ENCODE peak calls at places on chromosomes 11 and 22, in five cellular contexts. D, K, M, H and V are unnamed samples.

GRCh38 chr11:102047305-102047924 is at the start of gene CFAP300:
- DNase-seq in D (peak), K (peak), M (peak), H (peak), V (peak)

GRCh38 chr11:34345991-34346480 is 11.8 kb downstream of the ABTB2 start:
- DNase-seq in D (no peak), K (no peak), M (peak), H (no peak), V (no peak)

GRCh38 chr22:48427731-48428211 is 1399.9 kb downstream of the BRD1 start:
- DNase-seq in D (no peak), K (no peak), M (no peak), H (peak), V (no peak)

GRCh38 chr11:2867722-2868548 is 17.6 kb downstream of the CDKN1C start:
- DNase-seq in D (no peak), K (no peak), M (no peak), H (no peak), V (no peak)

GRCh38 chr22:31892080-31892433 is 52.3 kb upstream of the YWHAH start:
- DNase-seq in D (no peak), K (no peak), M (no peak), H (no peak), V (no peak)

GRCh38 chr11:45246241-45246640 is 39.9 kb downstream of the SYT13 start:
- DNase-seq in D (no peak), K (no peak), M (no peak), H (no peak), V (no peak)

GRCh38 chr11:64959498-64959897 is 12.4 kb downstream of the MAJIN start:
- DNase-seq in D (no peak), K (no peak), M (no peak), H (no peak), V (no peak)

GRCh38 chr22:23681026-23681809 is 9.6 kb upstream of the RGL4 start:
- DNase-seq in D (no peak), K (no peak), M (no peak), H (no peak), V (no peak)

GRCh38 chr22:48858856-48859255 is 968.8 kb downstream of the BRD1 start:
- DNase-seq in D (no peak), K (no peak), M (no peak), H (no peak), V (no peak)

GRCh38 chr22:27952779-27953178 is 33.7 kb upstream of the PITPNB start:
- DNase-seq in D (no peak), K (no peak), M (no peak), H (no peak), V (no peak)

GRCh38 chr11:95337175-95337957 is 106.4 kb upstream of the SESN3 start:
- DNase-seq in D (peak), K (peak), M (peak), H (peak), V (peak)

GRCh38 chr11:121389651-121390050 is 62.5 kb upstream of the SORL1 start:
- DNase-seq in D (peak), K (peak), M (peak), H (no peak), V (no peak)

GRCh38 chr11:130872961-130873360 is 43.3 kb downstream of the SNX19 start:
- DNase-seq in D (peak), K (no peak), M (no peak), H (no peak), V (no peak)

DNA sequence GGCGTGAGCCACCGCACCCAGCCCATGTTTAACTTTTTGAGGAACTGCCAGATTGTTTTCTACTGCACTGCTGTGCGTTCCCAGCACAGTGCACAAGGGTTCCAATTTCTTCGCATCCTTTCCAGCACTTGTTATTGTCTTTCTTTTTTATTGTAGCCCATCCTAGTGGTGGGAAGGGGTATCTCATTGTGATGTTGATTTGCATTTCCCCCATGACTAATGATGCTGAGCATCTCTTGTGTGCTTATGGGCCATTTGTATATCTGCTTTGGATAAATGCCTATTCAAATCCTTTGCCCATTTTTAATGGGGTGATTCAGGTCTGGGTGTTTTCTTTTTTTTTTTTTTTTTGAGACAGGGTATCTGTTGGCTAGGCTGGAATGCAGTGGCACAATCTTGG is 36.6 kb upstream of the SYT7 start:
- DNase-seq in D (no peak), K (no peak), M (no peak), H (no peak), V (no peak)
- TF ChIP-seq CTCF in D (peak), K (no peak), M (no peak), H (no peak), V (no peak)

DNA sequence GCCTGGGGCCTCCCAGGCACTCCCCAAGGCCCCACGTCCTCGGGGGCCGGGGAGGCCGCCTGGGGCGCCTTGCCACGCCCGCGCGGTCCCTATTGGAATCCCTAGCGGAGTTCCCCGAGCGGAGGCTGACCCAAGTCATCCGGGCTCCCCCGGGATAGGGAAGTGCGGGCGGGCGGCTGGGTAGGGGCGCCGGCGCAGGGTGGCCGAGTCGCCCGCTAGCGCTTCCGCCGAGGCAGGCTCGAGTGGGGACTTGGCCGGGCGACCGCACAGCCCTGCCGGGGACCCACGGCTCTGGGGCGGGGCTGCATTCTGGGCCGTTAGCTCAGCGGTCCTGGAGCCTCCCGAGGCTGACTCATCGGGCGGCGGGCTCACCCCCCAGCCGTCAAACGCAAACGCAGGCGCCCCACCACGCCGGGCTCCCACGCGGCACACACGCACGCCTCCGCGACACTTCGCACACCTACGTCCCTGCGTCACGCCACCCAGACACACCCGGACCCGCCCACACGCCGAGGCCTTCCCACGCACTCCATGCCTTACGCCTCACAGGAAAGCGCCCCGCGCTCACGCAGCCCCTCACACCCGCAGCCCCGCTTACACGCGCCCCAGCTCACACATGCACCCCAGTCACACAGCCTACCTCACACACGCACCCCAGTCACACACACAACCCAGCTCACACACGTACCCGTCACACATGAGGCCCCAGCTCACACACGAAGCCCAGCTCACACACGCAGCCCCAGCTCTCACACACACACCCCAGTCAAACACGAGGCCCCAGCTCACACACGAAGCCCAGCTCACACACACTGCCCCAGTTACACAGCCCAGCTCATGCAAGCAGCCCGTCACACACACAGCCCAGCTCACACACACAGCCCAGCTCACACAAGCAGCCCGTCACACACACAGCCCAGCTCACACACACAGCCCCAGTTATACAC is 1.1 kb downstream of the PHLDB1 start:
- DNase-seq in D (peak), K (no peak), M (peak), H (peak), V (peak)
- TF ChIP-seq POLR2A in D (peak), K (peak), M (no peak), H (no peak), V (no peak)

GRCh38 chr11:46346886-46347636 is at the start of gene DGKZ:
- DNase-seq in D (peak), K (peak), M (peak), H (peak), V (peak)

GRCh38 chr11:46348566-46348981 is 1.3 kb downstream of the DGKZ start:
- DNase-seq in D (peak), K (no peak), M (no peak), H (no peak), V (peak)

GRCh38 chr11:46350695-46351094 is 3.4 kb downstream of the DGKZ start:
- DNase-seq in D (no peak), K (no peak), M (no peak), H (no peak), V (no peak)

GRCh38 chr11:46347637-46348311 is 511 bp downstream of the DGKZ start:
- DNase-seq in D (peak), K (no peak), M (no peak), H (no peak), V (peak)

DNA sequence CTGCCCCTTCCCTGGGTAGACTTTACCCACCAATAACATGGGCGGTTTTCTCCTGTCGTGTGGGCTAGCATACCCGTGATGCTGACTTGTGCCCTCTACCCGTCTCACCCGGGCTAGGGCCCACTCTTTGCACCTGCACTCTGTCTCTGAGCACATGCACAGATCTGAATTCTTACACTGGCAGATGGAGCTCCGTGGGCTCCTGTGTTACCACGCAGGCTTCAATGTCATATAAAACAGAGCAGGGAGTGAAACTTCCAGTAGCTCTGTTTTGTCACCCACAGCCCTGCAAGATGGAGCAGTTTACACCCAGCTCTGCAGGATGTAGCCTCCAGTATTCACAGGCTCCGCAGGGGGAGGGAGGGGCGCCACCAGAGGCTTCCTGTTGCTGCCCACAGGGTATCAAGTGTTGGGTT is 1.7 kb downstream of the DGKZ start:
- DNase-seq in D (no peak), K (no peak), M (no peak), H (no peak), V (peak)
- H3K4me3 ChIP-seq in D (no peak), K (no peak), M (no peak), H (peak), V (no peak)

GRCh38 chr11:112697371-112697770 is 263.8 kb upstream of the NCAM1 start:
- DNase-seq in D (no peak), K (no peak), M (no peak), H (no peak), V (no peak)

GRCh38 chr11:112694813-112695212 is 266.4 kb upstream of the NCAM1 start:
- DNase-seq in D (no peak), K (no peak), M (no peak), H (no peak), V (no peak)

GRCh38 chr11:112694244-112694643 is 267.0 kb upstream of the NCAM1 start:
- DNase-seq in D (no peak), K (no peak), M (no peak), H (no peak), V (no peak)

GRCh38 chr11:112693781-112694180 is 267.4 kb upstream of the NCAM1 start:
- DNase-seq in D (no peak), K (no peak), M (no peak), H (no peak), V (no peak)

DNA sequence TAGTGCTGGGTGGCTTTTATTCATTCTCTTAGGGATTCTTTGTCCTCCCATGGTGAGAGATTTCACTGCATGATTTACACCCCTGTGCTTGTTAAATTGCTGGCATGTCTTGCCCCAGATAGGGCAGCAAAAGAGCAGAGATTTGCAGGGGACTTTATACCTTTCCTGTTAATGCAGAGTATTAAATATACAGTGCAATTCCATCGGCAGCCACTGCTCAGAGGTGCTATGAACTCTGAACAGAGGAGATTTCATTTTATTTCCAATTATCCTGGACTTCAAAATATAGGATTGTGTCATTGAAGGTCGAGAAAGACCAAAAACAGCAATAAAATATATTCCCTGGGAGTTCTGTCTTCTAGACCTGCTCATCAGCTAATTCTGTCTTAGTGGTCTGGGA is 263.4 kb upstream of the NCAM1 start:
- DNase-seq in D (no peak), K (no peak), M (no peak), H (no peak), V (no peak)
- TF ChIP-seq CTCF in D (peak), K (no peak), M (no peak), H (no peak), V (no peak)

DNA sequence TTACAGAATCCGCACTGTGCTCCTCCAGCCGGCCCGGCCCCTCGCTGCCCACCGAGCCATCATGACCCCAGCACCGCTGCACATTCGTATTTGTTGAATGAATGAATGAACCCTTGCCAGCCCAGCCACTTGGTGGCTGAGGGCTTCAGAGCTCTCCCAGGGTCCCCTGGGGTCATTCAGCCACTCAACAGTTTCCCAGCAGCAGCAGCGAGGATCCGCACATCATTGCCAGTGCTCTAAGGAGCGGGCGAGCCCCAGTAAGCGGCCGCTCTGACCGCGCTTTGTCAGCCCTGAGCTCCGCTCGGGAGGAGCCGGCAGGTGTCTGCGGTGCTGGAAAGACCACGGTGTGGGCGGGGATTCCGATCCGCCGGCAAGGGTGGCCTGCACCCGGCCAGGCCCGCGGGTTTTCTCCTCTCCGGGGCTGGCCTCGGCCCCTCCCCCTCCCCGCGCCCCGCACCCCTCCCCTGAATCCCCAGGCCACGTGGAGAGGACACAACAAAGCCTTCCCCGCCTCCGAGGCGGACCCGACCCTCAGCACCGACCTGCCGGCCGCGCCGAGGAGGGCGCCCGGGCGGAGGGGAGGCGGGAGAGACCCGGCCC is 563 bp downstream of the BID start:
- DNase-seq in D (peak), K (no peak), M (peak), H (no peak), V (peak)
- TF ChIP-seq POLR2A in D (no peak), K (no peak), M (no peak), H (no peak), V (no peak)

DNA sequence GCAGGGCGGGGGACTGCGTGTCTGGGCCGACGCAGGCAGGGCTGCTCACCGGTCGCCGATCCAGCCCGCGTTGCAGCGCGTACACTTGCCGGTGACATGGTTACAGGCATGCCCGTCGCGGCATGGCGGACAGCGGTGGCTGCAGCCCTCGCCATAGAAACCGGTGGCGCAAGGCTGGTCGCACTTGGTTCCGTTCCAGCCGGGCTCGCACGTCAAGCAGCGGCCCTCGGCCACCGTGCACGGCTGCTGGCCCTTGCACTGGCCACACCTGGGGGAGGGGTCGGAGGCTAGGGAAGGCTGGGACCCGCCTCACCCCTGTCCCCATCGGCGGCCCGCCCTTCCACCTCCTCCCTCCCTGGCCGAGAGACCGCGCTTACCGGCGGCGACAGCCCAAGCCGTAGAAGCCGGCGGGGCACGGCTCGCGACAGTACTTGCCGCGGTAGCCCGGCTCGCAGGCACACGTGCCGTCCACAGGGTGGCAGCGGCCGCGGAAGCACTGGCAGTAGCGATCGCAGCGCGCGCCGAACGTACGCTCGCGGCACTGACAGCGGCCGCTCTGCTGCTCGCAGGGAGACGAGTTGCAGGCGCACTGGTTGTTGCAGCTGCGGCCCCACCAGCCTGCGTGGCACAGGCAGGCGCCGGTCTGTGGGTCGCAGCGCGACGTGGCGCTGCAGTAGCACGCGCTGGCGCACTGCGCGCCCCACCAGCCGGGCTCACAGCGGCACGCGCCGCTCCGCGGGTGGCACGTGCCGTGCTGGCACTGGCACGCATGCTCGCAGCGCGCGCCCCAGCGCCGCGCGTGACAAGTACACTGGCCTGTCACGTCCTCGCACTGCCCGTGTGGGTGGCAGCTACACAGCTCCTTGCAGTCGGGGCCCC is 6.7 kb downstream of the SCARF2 start:
- DNase-seq in D (peak), K (peak), M (no peak), H (peak), V (peak)
- H3K4me3 ChIP-seq in D (no peak), K (peak), M (no peak), H (peak), V (peak)

GRCh38 chr11:82043316-82043715 is 690.3 kb downstream of the FAM181B start:
- DNase-seq in D (no peak), K (no peak), M (no peak), H (no peak), V (no peak)

GRCh38 chr11:82041764-82042163 is 691.9 kb downstream of the FAM181B start:
- DNase-seq in D (no peak), K (no peak), M (no peak), H (no peak), V (no peak)

GRCh38 chr11:82038151-82038550 is 695.5 kb downstream of the FAM181B start:
- DNase-seq in D (no peak), K (no peak), M (no peak), H (no peak), V (no peak)
- TF ChIP-seq CTCF in D (no peak), K (no peak), M (no peak), H (no peak), V (no peak)